ENCODE peak calls at places on chromosomes 3 and 15, in ten cellular contexts. M is neural crest cell, D is WTC11, I is coronary artery, Q is HCT116, S is ovary, C is lung, L is progenitor cell of endocrine pancreas, G is lower lobe of right lung, B is tibial artery. P is an unnamed sample.
A peak's percentile ranks its signal among the peaks of the same experiment; 100 is the strongest.

GRCh38 chr3:62142280-62142679 is 231.1 kb downstream of the FEZF2 start:
- DNase-seq in M (no peak), D (no peak), I (no peak), Q (no peak), S (no peak), C (no peak), L (no peak), G (no peak), B (no peak), P (no peak)

GRCh38 chr3:39056151-39056550 is 4.3 kb downstream of the WDR48 start:
- DNase-seq in M (no peak), D (no peak), I (no peak), Q (no peak), S (no peak), C (no peak), L (no peak), G (no peak), B (no peak), P (no peak)

GRCh38 chr3:190322604-190323240 is 476 bp upstream of the CLDN1 start:
- DNase-seq in M (no peak), D (no peak), I (no peak), Q (no peak), S (peak; percentile 65), C (no peak), L (no peak), G (peak; percentile 29), B (no peak), P (no peak)

GRCh38 chr3:102038477-102039142 is 189.3 kb downstream of the NFKBIZ start:
- DNase-seq in M (no peak), D (no peak), I (no peak), Q (no peak), S (no peak), C (no peak), L (no peak), G (no peak), B (no peak), P (peak; percentile 51)

GRCh38 chr3:191873741-191874140 is 412.8 kb downstream of the PYDC2 start:
- DNase-seq in M (no peak), D (no peak), I (no peak), Q (no peak), S (no peak), C (no peak), L (no peak), G (no peak), B (no peak), P (no peak)

GRCh38 chr3:59839810-59840515 is 790.1 kb upstream of the CFAP20DC start:
- DNase-seq in M (no peak), D (no peak), I (no peak), Q (no peak), S (no peak), C (no peak), L (no peak), G (no peak), B (no peak), P (no peak)

GRCh38 chr3:8607285-8608040 is 37.1 kb downstream of the SSUH2 start:
- DNase-seq in M (peak; percentile 35), D (peak; percentile 46), I (peak; percentile 83), Q (peak; percentile 15), S (peak; percentile 71), C (peak; percentile 42), L (peak; percentile 31), G (no peak), B (peak; percentile 80), P (no peak)

GRCh38 chr15:40439461-40440299 is 1.1 kb upstream of the BAHD1 start:
- DNase-seq in M (no peak), D (peak; percentile 69), I (no peak), Q (no peak), S (peak; percentile 77), C (no peak), L (no peak), G (peak; percentile 67), B (peak; percentile 42), P (no peak)

GRCh38 chr3:123449092-123449985 is 449 bp upstream of the ADCY5 start:
- DNase-seq in M (peak; percentile 37), D (peak; percentile 50), I (no peak), Q (no peak), S (peak; percentile 67), C (no peak), L (peak; percentile 41), G (no peak), B (no peak), P (no peak)

GRCh38 chr3:168094877-168095610 is 680 bp downstream of the GOLIM4 start:
- DNase-seq in M (peak; percentile 48), D (peak; percentile 66), I (peak; percentile 80), Q (peak; percentile 33), S (peak; percentile 54), C (peak; percentile 59), L (peak; percentile 12), G (peak; percentile 81), B (peak; percentile 50), P (peak; percentile 45)

GRCh38 chr3:185820973-185821758 is 3.7 kb downstream of the IGF2BP2 start:
- DNase-seq in M (no peak), D (no peak), I (no peak), Q (no peak), S (no peak), C (no peak), L (no peak), G (no peak), B (no peak), P (no peak)

DNA sequence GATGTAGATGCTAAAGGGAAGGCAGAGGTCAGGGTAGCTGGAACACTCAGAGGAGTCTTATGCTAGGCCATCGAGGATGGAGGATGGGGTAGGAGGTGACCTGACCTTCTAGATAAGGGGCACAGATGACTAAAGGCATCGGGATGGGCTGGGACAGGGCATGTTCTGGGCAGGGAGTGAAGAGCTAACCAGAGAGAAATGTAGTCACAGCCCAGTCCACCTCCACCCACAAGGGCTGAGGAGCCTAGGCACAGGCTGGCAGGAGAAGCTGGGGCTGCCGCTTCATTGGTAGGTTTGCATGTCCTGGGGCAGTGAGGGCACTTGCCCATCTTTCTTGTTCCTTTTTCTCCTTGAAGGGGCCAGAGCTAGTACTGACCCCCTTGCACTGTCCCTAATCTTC is 12.6 kb downstream of the CLK3 start:
- DNase-seq in M (no peak), D (no peak), I (no peak), Q (no peak), S (no peak), C (no peak), L (no peak), G (no peak), B (no peak), P (no peak)
- TF ChIP-seq CTCF in M (no peak), D (no peak), I (no peak), Q (no peak), S (no peak), C (no peak), L (no peak), G (no peak), B (no peak), P (no peak)

DNA sequence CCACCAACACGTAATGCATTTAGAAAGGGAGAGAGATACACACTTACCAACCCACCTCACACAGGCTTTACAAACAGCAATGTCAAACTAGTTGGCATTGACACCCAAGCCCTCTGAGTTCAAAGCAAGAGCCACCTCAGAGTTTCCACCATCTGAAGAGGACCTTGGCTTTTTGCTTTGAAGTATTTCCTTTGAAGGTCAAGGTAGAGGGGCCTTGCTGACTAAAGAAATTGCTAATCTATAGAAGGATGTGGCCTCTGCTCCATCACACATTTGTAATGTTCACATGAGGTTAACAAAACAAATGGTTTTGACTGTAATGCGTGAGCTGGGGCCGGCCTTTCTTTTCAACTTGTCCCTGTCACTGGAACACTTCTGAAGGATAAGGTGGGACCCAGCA is 117.7 kb downstream of the POLR2M start:
- DNase-seq in M (no peak), D (no peak), I (no peak), Q (no peak), S (no peak), C (no peak), L (no peak), G (no peak), B (no peak), P (no peak)
- TF ChIP-seq CTCF in M (no peak), D (no peak), I (no peak), Q (no peak), S (no peak), C (no peak), L (no peak), G (no peak), B (no peak), P (no peak)

GRCh38 chr15:65869127-65869953 is at the start of gene RAB11A:
- DNase-seq in M (peak; percentile 93), D (peak; percentile 95), I (peak; percentile 97), Q (peak; percentile 94), S (peak; percentile 95), C (peak; percentile 95), L (peak; percentile 89), G (peak; percentile 97), B (peak; percentile 94), P (peak; percentile 94)
- TF ChIP-seq CTCF in M (peak; percentile 48), D (no peak), I (no peak), Q (no peak), S (no peak), C (peak; percentile 15), L (peak; percentile 42), G (peak; percentile 47), B (peak; percentile 22), P (peak; percentile 37)

GRCh38 chr3:9888540-9888939 is 1.9 kb upstream of the JAGN1 start:
- DNase-seq in M (no peak), D (no peak), I (no peak), Q (no peak), S (no peak), C (no peak), L (no peak), G (no peak), B (no peak), P (no peak)

GRCh38 chr3:9889405-9889804 is 1.0 kb upstream of the JAGN1 start:
- DNase-seq in M (no peak), D (no peak), I (no peak), Q (no peak), S (no peak), C (no peak), L (no peak), G (no peak), B (no peak), P (no peak)

GRCh38 chr3:9891072-9891622 is 737 bp downstream of the JAGN1 start:
- DNase-seq in M (no peak), D (no peak), I (no peak), Q (no peak), S (no peak), C (no peak), L (no peak), G (no peak), B (no peak), P (no peak)

GRCh38 chr3:9887478-9887877 is 2.9 kb upstream of the JAGN1 start:
- DNase-seq in M (no peak), D (no peak), I (no peak), Q (no peak), S (no peak), C (no peak), L (no peak), G (no peak), B (no peak), P (no peak)

DNA sequence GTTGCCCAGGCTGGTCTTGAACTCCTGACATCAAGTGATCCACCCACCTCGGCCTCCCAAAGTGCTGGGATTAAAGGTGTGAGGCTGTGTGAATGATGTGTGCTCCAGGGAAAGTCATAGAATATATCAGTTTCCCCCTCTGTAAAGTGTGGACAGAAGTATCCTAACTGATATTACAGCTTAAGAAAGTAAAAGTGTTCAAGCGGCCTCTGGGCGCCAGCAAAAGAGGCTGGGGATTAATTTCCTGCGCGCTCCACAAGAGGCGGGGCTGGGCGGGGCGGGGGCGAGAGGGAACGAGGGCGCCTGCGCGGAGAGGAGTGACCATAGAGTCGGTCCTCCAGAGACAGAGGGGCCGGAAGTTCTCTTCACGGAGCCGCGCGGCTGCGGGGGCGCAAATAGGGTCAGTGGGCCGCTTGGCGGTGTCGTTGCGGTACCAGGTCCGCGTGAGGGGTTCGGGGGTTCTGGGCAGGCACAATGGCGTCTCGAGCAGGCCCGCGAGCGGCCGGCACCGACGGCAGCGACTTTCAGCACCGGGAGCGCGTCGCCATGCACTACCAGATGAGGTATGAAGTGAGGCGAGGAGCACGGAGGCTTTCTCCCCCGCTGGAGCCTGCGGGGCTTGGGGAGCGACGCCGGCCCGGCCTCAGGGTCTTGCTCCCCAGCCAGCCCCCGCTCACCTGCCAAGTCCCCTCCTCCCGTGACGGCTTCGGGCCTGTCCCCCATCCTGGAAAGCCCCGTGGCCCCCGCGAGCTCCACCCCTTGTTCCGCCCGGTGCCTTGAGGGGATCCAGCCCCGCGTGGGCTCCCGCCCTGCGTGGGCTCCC is at the start of gene JAGN1:
- DNase-seq in M (peak; percentile 88), D (peak; percentile 87), I (peak; percentile 96), Q (peak; percentile 75), S (peak; percentile 91), C (peak; percentile 91), L (peak; percentile 73), G (peak; percentile 92), B (peak; percentile 84), P (peak; percentile 85)
- TF ChIP-seq CTCF in M (peak; percentile 19), D (no peak), I (no peak), Q (no peak), S (no peak), C (no peak), L (no peak), G (peak; percentile 15), B (no peak), P (no peak)

P was measured in CD14-positive monocyte.